ENCODE peak calls at places on chromosome 10, in eight cellular contexts. N is globus pallidus; I is ELR; B is activated CD8-positive, alpha-beta memory T cell treated with anti-CD3 and anti-CD28 coated beads for 4 hours; F is A172; T is central memory CD8-positive, alpha-beta T cell; O is GM04503; R is progenitor cell of endocrine pancreas. M is an unnamed sample.

GRCh38 chr10:100927266-100927665 is 14.5 kb downstream of the SLF2 start:
- DNase-seq in N (no peak), I (no peak), B (no peak), F (no peak), T (no peak), O (no peak), R (no peak), M (no peak)

GRCh38 chr10:11319990-11320602 is 291.4 kb downstream of the USP6NL start:
- DNase-seq in N (no peak), I (no peak), B (no peak), F (no peak), T (no peak), O (no peak), R (no peak), M (no peak)

GRCh38 chr10:117552759-117553158 is 10.2 kb downstream of the EMX2 start:
- DNase-seq in N (no peak), I (no peak), B (no peak), F (no peak), T (no peak), O (no peak), R (no peak), M (no peak)

GRCh38 chr10:86523348-86523747 is 1.8 kb upstream of the WAPL start:
- DNase-seq in N (peak; percentile 45), I (peak; percentile 42), B (no peak), F (no peak), T (no peak), O (no peak), R (no peak), M (peak; percentile 43)

GRCh38 chr10:79027147-79028055 is 41.4 kb upstream of the ZMIZ1 start:
- DNase-seq in N (no peak), I (no peak), B (peak; percentile 46), F (no peak), T (peak; percentile 51), O (no peak), R (no peak), M (no peak)

GRCh38 chr10:61195219-61195618 is 251.2 kb upstream of the RHOBTB1 start:
- DNase-seq in N (no peak), I (no peak), B (no peak), F (no peak), T (no peak), O (no peak), R (no peak), M (no peak)

GRCh38 chr10:3802526-3803002 is 17.6 kb upstream of the KLF6 start:
- DNase-seq in N (no peak), I (no peak), B (no peak), F (no peak), T (no peak), O (no peak), R (no peak), M (no peak)

GRCh38 chr10:14569274-14570060 is 205.2 kb downstream of the FAM107B start:
- DNase-seq in N (no peak), I (no peak), B (no peak), F (no peak), T (no peak), O (no peak), R (no peak), M (peak; percentile 77)

GRCh38 chr10:91410638-91411367 is 659 bp downstream of the HECTD2 start:
- DNase-seq in N (no peak), I (peak; percentile 45), B (peak; percentile 8), F (peak; percentile 30), T (no peak), O (no peak), R (no peak), M (peak; percentile 67)

GRCh38 chr10:124332426-124332825 is 86.3 kb downstream of the OAT start:
- DNase-seq in N (no peak), I (no peak), B (no peak), F (no peak), T (no peak), O (peak; percentile 89), R (no peak), M (no peak)

GRCh38 chr10:42776681-42777080 is 5.9 kb upstream of the BMS1 start:
- DNase-seq in N (no peak), I (no peak), B (no peak), F (no peak), T (no peak), O (no peak), R (no peak), M (no peak)

GRCh38 chr10:5861269-5862031 is 28.2 kb downstream of the ANKRD16 start:
- DNase-seq in N (no peak), I (peak; percentile 95), B (no peak), F (peak; percentile 94), T (no peak), O (peak; percentile 38), R (no peak), M (no peak)

GRCh38 chr10:18438356-18439126 is 212.8 kb downstream of the NSUN6 start:
- DNase-seq in N (no peak), I (no peak), B (no peak), F (no peak), T (no peak), O (no peak), R (no peak), M (no peak)

GRCh38 chr10:99914236-99914635 is 95.5 kb downstream of the DNMBP start:
- DNase-seq in N (no peak), I (no peak), B (no peak), F (no peak), T (no peak), O (no peak), R (no peak), M (no peak)

GRCh38 chr10:42982886-42983594 is 93.8 kb upstream of the RET start:
- DNase-seq in N (no peak), I (no peak), B (no peak), F (no peak), T (peak; percentile 6), O (no peak), R (peak; percentile 11), M (no peak)